ENCODE peak calls at places on chromosomes 4 and X, in four cellular contexts. One of them, this sample, is unnamed. For H3K27me3, the result is how much of the 10 kb centered on the place peaks cover.

GRCh38 chrX:68428431-68428830 is 4.9 kb downstream of the OPHN1 start:
- DNase-seq in IMR-90: peak
- DNase-seq in right atrium auricular region: no peak
- DNase-seq in lower lobe of right lung: no peak
- DNase-seq in this sample: no peak

GRCh38 chr4:111696505-111696904 is 448.7 kb upstream of the FAM241A start:
- DNase-seq in IMR-90: no peak
- DNase-seq in lower lobe of right lung: no peak
- DNase-seq in right atrium auricular region: no peak
- DNase-seq in this sample: no peak

GRCh38 chr4:143626134-143626859 is 74.2 kb downstream of the FREM3 start:
- DNase-seq in IMR-90: no peak
- DNase-seq in right atrium auricular region: peak
- DNase-seq in lower lobe of right lung: peak
- DNase-seq in this sample: no peak

GRCh38 chrX:118179718-118180117 is 63.1 kb upstream of the KLHL13 start:
- DNase-seq in lower lobe of right lung: no peak
- DNase-seq in right atrium auricular region: no peak
- DNase-seq in IMR-90: no peak
- DNase-seq in this sample: no peak

GRCh38 chr4:186536285-186536684 is 19.1 kb downstream of the MTNR1A start:
- DNase-seq in IMR-90: no peak
- DNase-seq in right atrium auricular region: no peak
- DNase-seq in lower lobe of right lung: no peak
- DNase-seq in this sample: no peak

GRCh38 chr4:173333658-173334084 is 487 bp downstream of the HMGB2 start:
- DNase-seq in IMR-90: peak
- DNase-seq in right atrium auricular region: no peak
- DNase-seq in lower lobe of right lung: peak
- DNase-seq in this sample: no peak

GRCh38 chrX:152403515-152403914 is 47.6 kb downstream of the GABRA3 start:
- DNase-seq in right atrium auricular region: no peak
- DNase-seq in lower lobe of right lung: no peak
- DNase-seq in IMR-90: no peak
- DNase-seq in this sample: no peak

GRCh38 chr4:3871881-3872833 is 106.0 kb downstream of the ADRA2C start:
- DNase-seq in lower lobe of right lung: peak
- DNase-seq in right atrium auricular region: no peak
- DNase-seq in IMR-90: no peak
- DNase-seq in this sample: no peak

GRCh38 chr4:25402521-25402920 is 25.5 kb downstream of the ANAPC4 start:
- DNase-seq in right atrium auricular region: no peak
- DNase-seq in IMR-90: peak
- DNase-seq in lower lobe of right lung: no peak
- DNase-seq in this sample: no peak

GRCh38 chrX:141960573-141960972 is 56.9 kb downstream of the MAGEC1 start:
- DNase-seq in right atrium auricular region: no peak
- DNase-seq in IMR-90: no peak
- DNase-seq in lower lobe of right lung: no peak
- DNase-seq in this sample: no peak

GRCh38 chr4:104146048-104146447 is 348.6 kb downstream of the CXXC4 start:
- DNase-seq in IMR-90: no peak
- DNase-seq in right atrium auricular region: no peak
- DNase-seq in lower lobe of right lung: no peak
- DNase-seq in this sample: no peak

GRCh38 chrX:106927700-106928099 is 7.5 kb downstream of the CLDN2 start:
- DNase-seq in IMR-90: no peak
- DNase-seq in lower lobe of right lung: no peak
- DNase-seq in right atrium auricular region: no peak
- DNase-seq in this sample: no peak

GRCh38 chrX:17078031-17078730 is 131.7 kb downstream of the REPS2 start:
- DNase-seq in lower lobe of right lung: no peak
- DNase-seq in IMR-90: peak
- DNase-seq in right atrium auricular region: no peak
- DNase-seq in this sample: peak

GRCh38 chrX:73977542-73978169 is 326.3 kb upstream of the ZCCHC13 start:
- DNase-seq in lower lobe of right lung: no peak
- DNase-seq in IMR-90: no peak
- DNase-seq in right atrium auricular region: no peak
- DNase-seq in this sample: no peak

GRCh38 chr4:83536649-83537352 is 893 bp downstream of the GPAT3 start:
- DNase-seq in IMR-90: no peak
- DNase-seq in right atrium auricular region: no peak
- DNase-seq in lower lobe of right lung: peak
- DNase-seq in this sample: no peak
- H3K27me3 ChIP-seq in IMR-90: under half
- H3K27me3 ChIP-seq in right atrium auricular region: under half
- H3K27me3 ChIP-seq in lower lobe of right lung: under half
- H3K27me3 ChIP-seq in this sample: under half

GRCh38 chr4:107760281-107760947 is 40.4 kb upstream of the PAPSS1 start:
- DNase-seq in IMR-90: peak
- DNase-seq in right atrium auricular region: no peak
- DNase-seq in lower lobe of right lung: peak
- DNase-seq in this sample: no peak
- TF ChIP-seq CTCF in IMR-90: peak
- TF ChIP-seq CTCF in right atrium auricular region: peak
- TF ChIP-seq CTCF in lower lobe of right lung: peak
- TF ChIP-seq CTCF in this sample: peak

GRCh38 chr4:5018603-5019002 is 655 bp downstream of the CYTL1 start:
- DNase-seq in lower lobe of right lung: no peak
- DNase-seq in IMR-90: no peak
- DNase-seq in right atrium auricular region: peak
- DNase-seq in this sample: no peak

GRCh38 chr4:5020341-5020740 is 1.1 kb upstream of the CYTL1 start:
- DNase-seq in lower lobe of right lung: no peak
- DNase-seq in IMR-90: no peak
- DNase-seq in right atrium auricular region: peak
- DNase-seq in this sample: no peak

GRCh38 chr4:5019796-5020195 is 538 bp upstream of the CYTL1 start:
- DNase-seq in IMR-90: no peak
- DNase-seq in lower lobe of right lung: no peak
- DNase-seq in right atrium auricular region: peak
- DNase-seq in this sample: no peak

GRCh38 chr4:5018096-5018495 is 1.2 kb downstream of the CYTL1 start:
- DNase-seq in right atrium auricular region: no peak
- DNase-seq in lower lobe of right lung: no peak
- DNase-seq in IMR-90: peak
- DNase-seq in this sample: no peak

DNA sequence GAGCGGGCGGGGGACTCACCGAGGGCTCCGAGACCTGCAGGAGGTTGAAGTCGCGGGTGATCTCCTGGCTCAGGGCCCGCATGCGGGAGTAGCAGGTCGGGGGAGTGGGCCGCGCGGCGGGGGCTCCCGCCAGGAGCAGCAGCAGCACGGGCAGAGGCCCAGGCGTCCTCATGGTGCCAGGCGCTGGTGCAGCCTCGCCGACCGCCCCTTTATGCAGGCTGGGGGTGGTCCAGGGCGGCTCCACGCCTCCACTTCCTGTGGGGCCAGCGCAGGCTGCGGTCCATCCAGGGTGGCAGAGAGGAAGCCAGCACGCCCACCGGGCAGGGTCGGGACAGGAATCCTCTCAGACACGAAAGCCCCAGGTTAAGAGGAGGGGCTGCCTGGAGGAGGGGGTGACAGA is at the start of gene CYTL1:
- DNase-seq in lower lobe of right lung: no peak
- DNase-seq in IMR-90: no peak
- DNase-seq in right atrium auricular region: peak
- DNase-seq in this sample: no peak
- H3K4me3 ChIP-seq in lower lobe of right lung: peak
- H3K4me3 ChIP-seq in IMR-90: peak
- H3K4me3 ChIP-seq in right atrium auricular region: peak
- H3K4me3 ChIP-seq in this sample: peak

GRCh38 chrX:18650662-18651061 is 21.2 kb downstream of the RS1 start:
- DNase-seq in right atrium auricular region: no peak
- DNase-seq in IMR-90: no peak
- DNase-seq in lower lobe of right lung: no peak
- DNase-seq in this sample: no peak
- H3K27me3 ChIP-seq in right atrium auricular region: under half
- H3K27me3 ChIP-seq in IMR-90: under half
- H3K27me3 ChIP-seq in lower lobe of right lung: under half
- H3K27me3 ChIP-seq in this sample: under half

GRCh38 chr4:125316781-125317525 is 2.2 kb downstream of the FAT4 start:
- DNase-seq in lower lobe of right lung: peak
- DNase-seq in IMR-90: peak
- DNase-seq in right atrium auricular region: peak
- DNase-seq in this sample: no peak
- TF ChIP-seq CTCF in lower lobe of right lung: peak
- TF ChIP-seq CTCF in IMR-90: peak
- TF ChIP-seq CTCF in right atrium auricular region: peak
- TF ChIP-seq CTCF in this sample: peak

GRCh38 chrX:54063361-54063760 is 19.1 kb upstream of the PHF8 start:
- DNase-seq in right atrium auricular region: no peak
- DNase-seq in lower lobe of right lung: no peak
- DNase-seq in IMR-90: no peak
- DNase-seq in this sample: no peak
- H3K4me3 ChIP-seq in right atrium auricular region: no peak
- H3K4me3 ChIP-seq in lower lobe of right lung: no peak
- H3K4me3 ChIP-seq in IMR-90: no peak
- H3K4me3 ChIP-seq in this sample: no peak

GRCh38 chr4:1515156-1515555 is 108.9 kb upstream of the NKX1-1 start:
- DNase-seq in IMR-90: no peak
- DNase-seq in right atrium auricular region: no peak
- DNase-seq in lower lobe of right lung: no peak
- DNase-seq in this sample: no peak
- H3K27me3 ChIP-seq in IMR-90: half or more
- H3K27me3 ChIP-seq in right atrium auricular region: under half
- H3K27me3 ChIP-seq in lower lobe of right lung: half or more
- H3K27me3 ChIP-seq in this sample: half or more

DNA sequence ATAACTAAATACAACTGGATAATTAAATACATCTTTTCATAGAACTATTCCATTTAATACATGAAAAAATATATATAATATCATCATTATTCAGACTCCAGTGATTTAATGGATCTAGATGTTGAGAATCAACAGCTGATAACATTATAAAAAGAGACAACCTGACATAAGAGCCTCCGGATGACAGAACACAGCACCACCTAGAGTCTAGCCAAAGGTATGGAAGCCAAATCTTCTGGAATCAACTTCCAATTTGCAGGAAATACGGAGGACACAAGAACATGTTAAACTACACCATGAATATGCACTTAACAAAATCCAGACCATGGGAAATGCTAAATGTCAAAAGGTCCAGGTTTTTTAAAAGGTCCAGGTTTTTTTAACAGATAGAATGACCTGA is 55.0 kb downstream of the LRBA start:
- DNase-seq in IMR-90: peak
- DNase-seq in right atrium auricular region: no peak
- DNase-seq in lower lobe of right lung: no peak
- DNase-seq in this sample: no peak
- TF ChIP-seq CTCF in IMR-90: peak
- TF ChIP-seq CTCF in right atrium auricular region: peak
- TF ChIP-seq CTCF in lower lobe of right lung: peak
- TF ChIP-seq CTCF in this sample: peak

DNA sequence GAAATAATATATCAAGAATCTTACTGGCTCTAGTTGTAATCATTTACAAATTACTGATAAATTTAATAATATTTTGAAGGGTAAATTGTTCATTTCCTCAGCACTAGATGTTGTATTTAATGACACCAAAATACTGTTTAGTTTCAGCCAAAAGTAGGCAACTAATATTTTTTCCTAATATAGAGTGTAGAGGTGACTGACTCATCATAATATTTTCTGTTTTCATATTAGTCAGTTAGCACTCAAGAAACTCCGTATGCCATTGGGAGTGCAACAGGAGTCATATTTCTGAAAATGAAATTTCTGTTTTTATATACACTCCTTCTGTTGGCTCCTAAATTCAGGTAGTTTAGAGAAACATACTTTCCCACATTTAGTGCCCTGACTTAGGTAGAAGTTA is 36.6 kb upstream of the PTPN13 start:
- DNase-seq in lower lobe of right lung: no peak
- DNase-seq in IMR-90: peak
- DNase-seq in right atrium auricular region: no peak
- DNase-seq in this sample: no peak
- H3K4me3 ChIP-seq in lower lobe of right lung: no peak
- H3K4me3 ChIP-seq in IMR-90: no peak
- H3K4me3 ChIP-seq in right atrium auricular region: no peak
- H3K4me3 ChIP-seq in this sample: no peak

This sample was measured in kidney epithelial cell.